ENCODE peak calls at places on chromosomes 1 and 21, in seven cellular contexts. B is CD8-positive, alpha-beta T cell; E is tibial nerve; J is fibroblast of lung; W is A549; P is CD8-positive, alpha-beta memory T cell; Z is left lung. V is an unnamed sample.

GRCh38 chr1:173997796-173998195 is 24.4 kb downstream of the RC3H1 start:
- DNase-seq in P (no peak), W (no peak), B (no peak), Z (no peak), J (peak; percentile 49), E (no peak), V (no peak)

GRCh38 chr1:9942399-9942938 is 722 bp downstream of the LZIC start:
- DNase-seq in W (peak; percentile 44), B (peak; percentile 24), P (peak; percentile 32), E (peak; percentile 9), Z (no peak), J (peak; percentile 70), V (no peak)

GRCh38 chr1:156468693-156469345 is 31.8 kb downstream of the MEF2D start:
- DNase-seq in Z (no peak), B (no peak), J (no peak), W (no peak), P (no peak), E (no peak), V (no peak)

GRCh38 chr1:108852541-108852940 is 4.4 kb downstream of the AKNAD1 start:
- DNase-seq in W (no peak), J (peak; percentile 9), P (no peak), Z (no peak), E (no peak), B (no peak), V (no peak)

GRCh38 chr1:9466780-9467755 is 72.2 kb upstream of the SLC25A33 start:
- DNase-seq in E (no peak), Z (peak; percentile 56), P (no peak), J (peak; percentile 46), W (peak; percentile 17), B (no peak), V (no peak)

GRCh38 chr1:212605441-212605976 is 3.1 kb upstream of the ATF3 start:
- DNase-seq in W (no peak), E (no peak), B (no peak), P (no peak), Z (no peak), J (no peak), V (no peak)

GRCh38 chr1:229408458-229409037 is 25.3 kb downstream of the ACTA1 start:
- DNase-seq in E (no peak), P (no peak), B (no peak), J (no peak), Z (no peak), W (no peak), V (no peak)

GRCh38 chr1:19123837-19124236 is 86.2 kb downstream of the UBR4 start:
- DNase-seq in E (no peak), J (no peak), B (peak; percentile 26), P (peak; percentile 15), W (no peak), Z (no peak), V (no peak)

GRCh38 chr1:182388392-182389134 is 3.0 kb downstream of the GLUL start:
- DNase-seq in Z (no peak), W (no peak), B (no peak), J (no peak), E (no peak), P (no peak), V (no peak)

GRCh38 chr1:26993237-26994019 is at the start of gene TRNP1:
- DNase-seq in Z (peak; percentile 73), W (peak; percentile 91), E (peak; percentile 61), B (peak; percentile 63), J (peak; percentile 86), P (peak; percentile 56), V (no peak)

GRCh38 chr21:42413500-42413899 is 9.8 kb downstream of the UBASH3A start:
- DNase-seq in Z (no peak), B (no peak), W (no peak), J (no peak), P (no peak), E (no peak), V (no peak)

GRCh38 chr1:47921935-47922415 is 75.2 kb downstream of the TRABD2B start:
- DNase-seq in B (no peak), P (no peak), J (no peak), E (no peak), Z (no peak), W (no peak), V (no peak)

GRCh38 chr1:202592141-202592540 is 118.1 kb downstream of the SYT2 start:
- DNase-seq in E (no peak), P (no peak), Z (no peak), J (no peak), B (no peak), W (no peak), V (no peak)

GRCh38 chr1:10031461-10031860 is 1.3 kb upstream of the UBE4B start:
- DNase-seq in E (no peak), W (peak; percentile 5), B (no peak), J (no peak), Z (no peak), P (no peak), V (no peak)

GRCh38 chr21:32733356-32733755 is 5.5 kb upstream of the SYNJ1 start:
- DNase-seq in E (no peak), W (no peak), Z (no peak), B (no peak), P (no peak), J (no peak), V (no peak)

GRCh38 chr1:181151378-181152326 is 63.2 kb downstream of the IER5 start:
- DNase-seq in E (no peak), B (no peak), W (no peak), Z (no peak), P (no peak), J (peak; percentile 59), V (no peak)

GRCh38 chr1:161817155-161817730 is 51.1 kb downstream of the ATF6 start:
- DNase-seq in B (no peak), J (no peak), Z (no peak), P (no peak), E (no peak), W (no peak), V (no peak)

GRCh38 chr1:117686907-117687306 is 81.1 kb downstream of the TENT5C start:
- DNase-seq in W (peak; percentile 7), B (no peak), E (no peak), P (no peak), Z (no peak), J (peak; percentile 48), V (no peak)

GRCh38 chr1:26826261-26827201 is at the start of gene ZDHHC18:
- DNase-seq in P (peak; percentile 79), J (peak; percentile 31), W (peak; percentile 39), Z (peak; percentile 60), B (peak; percentile 63), E (peak; percentile 43), V (no peak)

GRCh38 chr1:84141177-84142003 is 2.7 kb upstream of the PRKACB start:
- DNase-seq in W (no peak), J (peak; percentile 62), P (peak; percentile 35), Z (no peak), E (no peak), B (no peak), V (no peak)

GRCh38 chr1:18464665-18465050 is 16.1 kb upstream of the KLHDC7A start:
- DNase-seq in Z (peak; percentile 36), E (no peak), J (no peak), W (no peak), P (no peak), B (no peak), V (no peak)

GRCh38 chr1:147634645-147635044 is 35.7 kb downstream of the ACP6 start:
- DNase-seq in P (no peak), W (no peak), Z (no peak), E (no peak), B (no peak), J (no peak), V (no peak)

GRCh38 chr1:159090566-159091546 is 14.3 kb upstream of the AIM2 start:
- DNase-seq in Z (no peak), W (no peak), J (peak; percentile 12), B (no peak), E (no peak), P (no peak), V (no peak)

GRCh38 chr1:87089070-87089736 is 174.8 kb downstream of the HS2ST1 start:
- DNase-seq in W (no peak), E (no peak), J (no peak), B (no peak), Z (no peak), P (no peak), V (no peak)

GRCh38 chr1:3247521-3248031 is 178.6 kb downstream of the PRDM16 start:
- DNase-seq in J (no peak), E (no peak), P (no peak), Z (no peak), W (no peak), B (no peak), V (no peak)

GRCh38 chr1:91555821-91556531 is 55.3 kb downstream of the CDC7 start:
- DNase-seq in P (peak; percentile 77), B (peak; percentile 77), E (no peak), J (peak; percentile 90), W (peak; percentile 32), Z (no peak), V (no peak)

GRCh38 chr1:246971969-246972368 is 35.9 kb downstream of the ZNF695 start:
- DNase-seq in B (no peak), J (no peak), Z (no peak), E (no peak), W (no peak), P (no peak), V (no peak)
- H3K9me3 ChIP-seq in B (peaks cover 5% of the 10 kb centered on the region), J (no peaks in the 10 kb centered on the region), Z (peaks cover 55% of the 10 kb centered on the region), E (no peaks in the 10 kb centered on the region), W (peaks cover 36% of the 10 kb centered on the region), P (no peaks in the 10 kb centered on the region), V (peaks cover 31% of the 10 kb centered on the region)

GRCh38 chr1:22228505-22228911 is 85.6 kb upstream of the WNT4 start:
- DNase-seq in Z (peak; percentile 45), B (no peak), W (peak; percentile 36), P (no peak), J (no peak), E (no peak), V (no peak)
- H3K4me1 ChIP-seq in Z (no peaks in the 10 kb centered on the region), B (no peaks in the 10 kb centered on the region), W (peaks cover 23% of the 10 kb centered on the region), P (no peaks in the 10 kb centered on the region), J (no peaks in the 10 kb centered on the region), E (no peaks in the 10 kb centered on the region), V (peaks cover 5% of the 10 kb centered on the region)

DNA sequence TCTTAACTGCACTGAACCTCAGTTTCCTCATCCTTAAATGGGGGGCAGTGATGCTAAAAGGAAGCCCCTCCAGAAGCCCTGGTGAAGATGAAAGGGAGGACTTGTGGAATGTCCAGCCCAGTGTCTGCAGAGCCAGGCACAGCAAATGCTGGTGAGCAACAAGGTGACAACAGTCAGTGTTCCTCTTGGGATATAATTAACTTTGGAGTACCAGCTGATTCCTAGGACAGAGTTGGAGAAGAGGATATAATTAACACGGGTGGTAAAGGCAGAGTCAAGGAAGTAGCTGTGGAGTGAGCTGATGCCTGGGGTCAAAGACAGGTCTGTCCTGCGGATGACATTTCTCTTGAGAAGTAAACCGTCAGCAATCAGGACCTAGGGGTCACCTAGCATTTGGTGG is 60.7 kb upstream of the MRPS6 start:
- DNase-seq in B (no peak), E (no peak), Z (no peak), J (no peak), P (no peak), W (no peak), V (no peak)
- H3K9me3 ChIP-seq in B (no peaks in the 10 kb centered on the region), E (no peaks in the 10 kb centered on the region), Z (peaks cover 31% of the 10 kb centered on the region), J (no peaks in the 10 kb centered on the region), P (peaks cover 11% of the 10 kb centered on the region), W (no peaks in the 10 kb centered on the region), V (peaks cover 17% of the 10 kb centered on the region)

DNA sequence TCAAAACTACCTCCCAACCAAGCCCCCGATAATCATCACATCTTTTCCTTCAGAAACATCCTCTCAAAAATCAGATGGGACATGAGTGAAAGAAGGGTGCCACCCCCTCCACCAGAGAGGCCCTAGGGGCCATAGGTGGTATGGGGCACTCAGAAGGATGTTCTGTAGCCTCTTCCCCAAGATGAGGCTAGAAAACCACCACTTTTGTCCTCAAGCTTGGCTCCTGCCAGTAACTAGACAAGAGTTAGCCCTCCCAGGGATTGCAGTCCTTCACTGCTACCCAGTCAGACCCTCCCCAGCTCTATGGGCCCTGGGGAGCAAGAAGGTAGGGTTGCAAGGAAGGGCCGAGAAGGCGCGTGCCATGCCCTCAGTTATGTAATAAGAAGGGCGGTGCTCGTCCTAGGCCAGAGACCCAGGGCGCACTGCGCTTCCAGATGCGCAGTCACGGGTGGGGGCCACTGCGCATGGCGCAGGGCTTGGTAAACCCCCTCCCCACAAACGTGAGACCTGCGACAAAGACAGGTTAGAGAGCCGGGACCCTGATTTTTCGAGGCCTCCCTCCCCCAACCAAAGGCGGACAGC is 69.7 kb downstream of the CD46 start:
- DNase-seq in E (no peak), P (no peak), W (no peak), Z (no peak), J (no peak), B (no peak), V (no peak)
- H3K4me1 ChIP-seq in E (peaks cover 75% of the 10 kb centered on the region), P (peaks cover 68% of the 10 kb centered on the region), W (peaks cover 69% of the 10 kb centered on the region), Z (peaks cover 39% of the 10 kb centered on the region), J (peaks cover 43% of the 10 kb centered on the region), B (peaks cover 70% of the 10 kb centered on the region), V (peaks cover 100% of the 10 kb centered on the region)